ENCODE peak calls at places on chromosomes 2 and 18, in ten cellular contexts. B is NCI-H524; C is hepatocyte; E is GM23338; A is naive B cell; N is amniotic stem cell; X is ovary; G is activated CD8-positive, alpha-beta memory T cell treated with anti-CD3 and anti-CD28 coated beads, Interleukin-2, amount 50 U/mL, for 48 hours; Q is PC-9; H is anterior cingulate cortex. P is an unnamed sample.

GRCh38 chr18:35355140-35355618 is 11.0 kb upstream of the ZNF24 start:
- DNase-seq in H (peak), B (peak), A (peak), C (peak), X (peak), E (peak), Q (no peak), G (peak), N (peak), P (peak)

GRCh38 chr2:212142616-212143015 is 396.0 kb downstream of the ERBB4 start:
- DNase-seq in A (no peak), Q (no peak), G (no peak), E (no peak), B (no peak), C (no peak), N (no peak), H (no peak), X (no peak), P (no peak)

GRCh38 chr2:193963472-193964119 is 1693.4 kb upstream of the SLC39A10 start:
- DNase-seq in A (no peak), G (no peak), N (peak), X (no peak), Q (no peak), C (peak), H (no peak), B (peak), E (peak), P (peak)

GRCh38 chr18:35322486-35323258 is 21.5 kb downstream of the ZNF24 start:
- DNase-seq in Q (peak), X (no peak), H (no peak), E (no peak), A (no peak), C (no peak), B (no peak), N (no peak), G (no peak), P (no peak)

GRCh38 chr18:3246636-3247242 is 862 bp upstream of the MYL12A start:
- DNase-seq in G (peak), Q (peak), E (peak), N (no peak), C (no peak), A (no peak), X (peak), H (peak), B (no peak), P (no peak)

GRCh38 chr2:98088261-98088660 is 1.3 kb downstream of the VWA3B start:
- DNase-seq in E (no peak), N (no peak), H (peak), G (no peak), A (peak), X (no peak), C (no peak), B (no peak), Q (no peak), P (peak)

GRCh38 chr18:59748628-59749360 is 51.6 kb upstream of the CCBE1 start:
- DNase-seq in G (no peak), Q (peak), H (no peak), E (no peak), A (no peak), B (no peak), C (no peak), N (peak), X (no peak), P (no peak)

GRCh38 chr2:120963997-120964396 is 228.3 kb downstream of the GLI2 start:
- DNase-seq in E (no peak), G (no peak), X (no peak), C (no peak), B (no peak), H (no peak), A (no peak), N (no peak), Q (no peak), P (no peak)

GRCh38 chr2:188303363-188304031 is 11.8 kb downstream of the GULP1 start:
- DNase-seq in N (no peak), A (no peak), X (no peak), Q (peak), H (no peak), G (no peak), E (peak), B (no peak), C (peak), P (no peak)

GRCh38 chr18:11946756-11947155 is 34.6 kb upstream of the IMPA2 start:
- DNase-seq in A (no peak), G (no peak), C (no peak), X (no peak), H (no peak), E (peak), Q (no peak), B (no peak), N (no peak), P (no peak)

GRCh38 chr18:48318481-48318880 is 90.7 kb downstream of the ZBTB7C start:
- DNase-seq in Q (no peak), C (no peak), N (no peak), G (no peak), A (no peak), H (no peak), X (no peak), B (no peak), E (no peak), P (no peak)

GRCh38 chr2:104703669-104704068 is 150.2 kb upstream of the POU3F3 start:
- DNase-seq in Q (no peak), E (no peak), H (no peak), N (no peak), C (no peak), B (peak), G (no peak), X (no peak), A (no peak), P (no peak)